ENCODE peak calls at places on chromosomes 12 and 14, in eight cellular contexts. F is stimulated activated CD4-positive, alpha-beta T cell treated with anti-CD3 and anti-CD28 coated beads, TNF-alpha, amount 100 ng/mL, for 48 hours; Q is GM03348; M is iris pigment epithelial cell; X is astrocyte of the spinal cord; J is adipocyte; A is LoVo; S is GM12865. N is an unnamed sample.

GRCh38 chr12:57888407-57889157 is 42.1 kb upstream of the CTDSP2 start:
- DNase-seq in F (no peak), Q (peak), M (peak), X (peak), J (peak), A (peak), S (peak), N (peak)

GRCh38 chr14:84254205-84254788 is 1275.6 kb upstream of the FLRT2 start:
- DNase-seq in F (no peak), Q (no peak), M (peak), X (no peak), J (peak), A (no peak), S (no peak), N (peak)

GRCh38 chr12:112116232-112117060 is 7.9 kb upstream of the NAA25 start:
- DNase-seq in F (no peak), Q (no peak), M (peak), X (peak), J (no peak), A (no peak), S (peak), N (peak)

GRCh38 chr12:31590730-31591307 is at the start of gene DENND5B:
- DNase-seq in F (no peak), Q (peak), M (peak), X (peak), J (peak), A (peak), S (peak), N (peak)

GRCh38 chr12:19778111-19778688 is 338.9 kb downstream of the AEBP2 start:
- DNase-seq in F (no peak), Q (no peak), M (peak), X (peak), J (peak), A (no peak), S (no peak), N (peak)

GRCh38 chr14:80973918-80974317 is 18.5 kb downstream of the TSHR start:
- DNase-seq in F (no peak), Q (no peak), M (no peak), X (peak), J (no peak), A (no peak), S (no peak), N (no peak)

GRCh38 chr12:92942905-92943304 is 13.8 kb upstream of the EEA1 start:
- DNase-seq in F (no peak), Q (peak), M (peak), X (peak), J (peak), A (no peak), S (no peak), N (peak)

GRCh38 chr12:109735051-109735521 is 21.5 kb downstream of the FAM222A start:
- DNase-seq in F (no peak), Q (no peak), M (no peak), X (no peak), J (no peak), A (no peak), S (no peak), N (no peak)

GRCh38 chr14:69153848-69154208 is 909 bp upstream of the DCAF5 start:
- DNase-seq in F (no peak), Q (peak), M (peak), X (no peak), J (peak), A (no peak), S (peak), N (peak)

GRCh38 chr12:64318605-64319004 is 72.0 kb downstream of the C12orf56 start:
- DNase-seq in F (no peak), Q (no peak), M (peak), X (peak), J (peak), A (no peak), S (peak), N (peak)

GRCh38 chr14:76811561-76811960 is 1.1 kb downstream of the ANGEL1 start:
- DNase-seq in F (no peak), Q (peak), M (no peak), X (peak), J (peak), A (no peak), S (no peak), N (peak)

GRCh38 chr14:23076785-23077408 is 18.0 kb downstream of the ACIN1 start:
- DNase-seq in F (no peak), Q (no peak), M (no peak), X (peak), J (peak), A (no peak), S (no peak), N (peak)

GRCh38 chr12:99706736-99707473 is 59.4 kb downstream of the GARIN6 start:
- DNase-seq in F (no peak), Q (no peak), M (no peak), X (no peak), J (no peak), A (peak), S (no peak), N (no peak)

GRCh38 chr14:22520786-22521185 is 68.2 kb downstream of the DAD1 start:
- DNase-seq in F (no peak), Q (no peak), M (peak), X (no peak), J (no peak), A (no peak), S (no peak), N (no peak)

GRCh38 chr12:96143392-96143791 is 50.8 kb upstream of the ELK3 start:
- DNase-seq in F (no peak), Q (no peak), M (no peak), X (no peak), J (no peak), A (no peak), S (no peak), N (no peak)

GRCh38 chr14:94054401-94054800 is 26.6 kb downstream of the DDX24 start:
- DNase-seq in F (no peak), Q (no peak), M (no peak), X (no peak), J (no peak), A (no peak), S (no peak), N (no peak)

GRCh38 chr14:61140872-61141271 is 140.3 kb downstream of the TMEM30B start:
- DNase-seq in F (no peak), Q (no peak), M (peak), X (peak), J (peak), A (no peak), S (no peak), N (peak)

GRCh38 chr12:118853634-118854033 is 127.7 kb upstream of the SRRM4 start:
- DNase-seq in F (no peak), Q (no peak), M (peak), X (no peak), J (no peak), A (no peak), S (peak), N (no peak)

GRCh38 chr14:101715209-101716076 is 46.1 kb upstream of the PPP2R5C start:
- DNase-seq in F (no peak), Q (no peak), M (no peak), X (no peak), J (no peak), A (no peak), S (no peak), N (no peak)

GRCh38 chr14:52241102-52241793 is 26.2 kb upstream of the PTGDR start:
- DNase-seq in F (no peak), Q (peak), M (peak), X (peak), J (peak), A (no peak), S (no peak), N (peak)

GRCh38 chr14:50318031-50318626 is 6.0 kb downstream of the DMAC2L start:
- DNase-seq in F (no peak), Q (peak), M (peak), X (peak), J (peak), A (peak), S (peak), N (peak)

GRCh38 chr14:53462931-53463778 is 310.0 kb upstream of the DDHD1 start:
- DNase-seq in F (no peak), Q (no peak), M (no peak), X (no peak), J (no peak), A (peak), S (no peak), N (no peak)

GRCh38 chr14:75770635-75771034 is 109.6 kb downstream of the TTLL5 start:
- DNase-seq in F (no peak), Q (no peak), M (no peak), X (no peak), J (no peak), A (no peak), S (no peak), N (peak)

GRCh38 chr14:103688906-103689902 is 26.0 kb downstream of the XRCC3 start:
- DNase-seq in F (no peak), Q (no peak), M (peak), X (peak), J (no peak), A (no peak), S (peak), N (no peak)

GRCh38 chr12:75908961-75909699 is 122.4 kb downstream of the PHLDA1 start:
- DNase-seq in F (no peak), Q (peak), M (peak), X (peak), J (peak), A (peak), S (no peak), N (peak)

GRCh38 chr12:52029686-52030085 is 21.6 kb upstream of the NR4A1 start:
- DNase-seq in F (no peak), Q (no peak), M (peak), X (peak), J (peak), A (no peak), S (no peak), N (peak)

GRCh38 chr12:2113080-2113479 is 60.3 kb downstream of the CACNA1C start:
- DNase-seq in F (no peak), Q (no peak), M (no peak), X (no peak), J (no peak), A (no peak), S (no peak), N (no peak)

GRCh38 chr14:80554139-80554538 is 342.8 kb upstream of the DIO2 start:
- DNase-seq in F (no peak), Q (no peak), M (no peak), X (no peak), J (no peak), A (no peak), S (no peak), N (no peak)